ENCODE peak calls at places on chromosome 14, in seven cellular contexts. D, Z, Y, R, H, E and S are unnamed samples.
A peak's percentile ranks its signal among the peaks of the same experiment; 100 is the strongest.

GRCh38 chr14:69312608-69313007 is 52.6 kb downstream of the GALNT16 start:
- DNase-seq in D (no peak), Z (no peak), Y (no peak), R (no peak), H (no peak), E (no peak), S (no peak)

GRCh38 chr14:55798400-55798799 is 218.4 kb downstream of the KTN1 start:
- DNase-seq in D (no peak), Z (no peak), Y (no peak), R (no peak), H (no peak), E (no peak), S (no peak)

GRCh38 chr14:76870146-76870545 is 43.9 kb downstream of the LRRC74A start:
- DNase-seq in D (peak; percentile 77), Z (no peak), Y (no peak), R (no peak), H (no peak), E (no peak), S (no peak)

GRCh38 chr14:24851837-24852236 is 198.1 kb downstream of the STXBP6 start:
- DNase-seq in D (no peak), Z (peak; percentile 63), Y (peak; percentile 52), R (no peak), H (no peak), E (no peak), S (no peak)

GRCh38 chr14:64201296-64201695 is 92.9 kb downstream of the ESR2 start:
- DNase-seq in D (no peak), Z (no peak), Y (no peak), R (no peak), H (no peak), E (no peak), S (no peak)

GRCh38 chr14:102527255-102528232 is 18.0 kb upstream of the ANKRD9 start:
- DNase-seq in D (no peak), Z (peak; percentile 49), Y (no peak), R (no peak), H (no peak), E (no peak), S (no peak)

GRCh38 chr14:61568572-61569011 is 126.7 kb upstream of the HIF1A start:
- DNase-seq in D (no peak), Z (no peak), Y (no peak), R (peak; percentile 70), H (peak; percentile 60), E (peak; percentile 41), S (peak; percentile 51)

GRCh38 chr14:94021416-94022157 is 4.6 kb upstream of the OTUB2 start:
- DNase-seq in D (no peak), Z (no peak), Y (no peak), R (no peak), H (no peak), E (peak; percentile 28), S (no peak)

GRCh38 chr14:103020271-103020910 is 37.0 kb downstream of the CDC42BPB start:
- DNase-seq in D (no peak), Z (no peak), Y (no peak), R (no peak), H (no peak), E (no peak), S (no peak)

GRCh38 chr14:72607386-72608125 is 286.3 kb downstream of the DPF3 start:
- DNase-seq in D (no peak), Z (peak; percentile 44), Y (peak; percentile 47), R (no peak), H (no peak), E (no peak), S (no peak)

GRCh38 chr14:73723799-73724621 is 9.8 kb upstream of the PNMA1 start:
- DNase-seq in D (peak; percentile 45), Z (peak; percentile 98), Y (peak; percentile 99), R (no peak), H (no peak), E (no peak), S (no peak)

GRCh38 chr14:50677527-50678063 is 9.5 kb upstream of the SAV1 start:
- DNase-seq in D (no peak), Z (peak; percentile 79), Y (peak; percentile 70), R (no peak), H (no peak), E (no peak), S (no peak)

GRCh38 chr14:105097797-105098127 is 32.5 kb upstream of the GPR132 start:
- DNase-seq in D (no peak), Z (no peak), Y (no peak), R (no peak), H (no peak), E (no peak), S (no peak)

GRCh38 chr14:24816011-24816928 is 182.3 kb upstream of the GZMB start:
- DNase-seq in D (no peak), Z (peak; percentile 33), Y (peak; percentile 17), R (no peak), H (no peak), E (no peak), S (no peak)

GRCh38 chr14:76862546-76863282 is 36.5 kb downstream of the LRRC74A start:
- DNase-seq in D (no peak), Z (no peak), Y (no peak), R (no peak), H (no peak), E (no peak), S (no peak)

GRCh38 chr14:53190938-53191337 is 37.8 kb upstream of the DDHD1 start:
- DNase-seq in D (no peak), Z (peak; percentile 12), Y (peak; percentile 62), R (no peak), H (no peak), E (peak; percentile 77), S (no peak)

GRCh38 chr14:73489481-73490175 is 1.1 kb upstream of the RIOX1 start:
- DNase-seq in D (no peak), Z (peak; percentile 58), Y (no peak), R (no peak), H (no peak), E (no peak), S (no peak)

GRCh38 chr14:45201908-45202307 is 51.1 kb downstream of the MIS18BP1 start:
- DNase-seq in D (peak; percentile 3), Z (peak; percentile 22), Y (peak; percentile 36), R (no peak), H (no peak), E (peak; percentile 5), S (peak; percentile 33)

GRCh38 chr14:91869556-91869955 is 2.2 kb upstream of the TC2N start:
- DNase-seq in D (no peak), Z (no peak), Y (peak; percentile 62), R (no peak), H (no peak), E (no peak), S (no peak)

GRCh38 chr14:103023881-103024473 is 33.4 kb downstream of the CDC42BPB start:
- DNase-seq in D (peak; percentile 61), Z (peak; percentile 58), Y (peak; percentile 72), R (no peak), H (peak; percentile 58), E (no peak), S (no peak)

GRCh38 chr14:69398818-69399210 is 322 bp downstream of the SLC39A9 start:
- DNase-seq in D (no peak), Z (no peak), Y (no peak), R (no peak), H (no peak), E (no peak), S (no peak)

GRCh38 chr14:23183479-23183878 is at the start of gene SLC7A8:
- DNase-seq in D (no peak), Z (peak; percentile 54), Y (no peak), R (no peak), H (peak; percentile 47), E (peak; percentile 16), S (no peak)

GRCh38 chr14:102374264-102374663 is 11.5 kb downstream of the TECPR2 start:
- DNase-seq in D (no peak), Z (no peak), Y (no peak), R (no peak), H (no peak), E (no peak), S (no peak)

GRCh38 chr14:57871487-57872080 is 5.7 kb upstream of the SLC35F4 start:
- DNase-seq in D (peak; percentile 28), Z (peak; percentile 73), Y (peak; percentile 53), R (no peak), H (peak; percentile 14), E (no peak), S (no peak)

GRCh38 chr14:35814371-35815005 is 5.4 kb upstream of the RALGAPA1 start:
- DNase-seq in D (peak; percentile 51), Z (peak; percentile 61), Y (peak; percentile 41), R (peak; percentile 85), H (no peak), E (peak; percentile 87), S (peak; percentile 41)

GRCh38 chr14:92586001-92586947 is 72.7 kb downstream of the RIN3 start:
- DNase-seq in D (no peak), Z (peak; percentile 78), Y (peak; percentile 97), R (peak; percentile 78), H (peak; percentile 23), E (peak; percentile 37), S (peak; percentile 80)

GRCh38 chr14:104442611-104443390 is 136.8 kb upstream of the C14orf180 start:
- DNase-seq in D (peak; percentile 37), Z (no peak), Y (no peak), R (no peak), H (no peak), E (peak; percentile 2), S (no peak)

GRCh38 chr14:90487031-90487430 is 90.2 kb downstream of the CALM1 start:
- DNase-seq in D (peak; percentile 82), Z (peak; percentile 14), Y (no peak), R (no peak), H (no peak), E (no peak), S (no peak)

GRCh38 chr14:39107624-39108023 is 4.6 kb upstream of the SEC23A start:
- DNase-seq in D (peak; percentile 35), Z (peak; percentile 53), Y (peak; percentile 61), R (no peak), H (peak; percentile 43), E (no peak), S (no peak)

GRCh38 chr14:79476552-79476951 is 734.8 kb downstream of the DIO2 start:
- DNase-seq in D (no peak), Z (no peak), Y (no peak), R (no peak), H (no peak), E (no peak), S (no peak)

GRCh38 chr14:87133073-87133815 is 859.7 kb downstream of the GALC start:
- DNase-seq in D (no peak), Z (peak; percentile 98), Y (peak; percentile 48), R (no peak), H (no peak), E (no peak), S (no peak)

GRCh38 chr14:56159066-56159465 is 40.9 kb downstream of the PELI2 start:
- DNase-seq in D (no peak), Z (peak; percentile 23), Y (no peak), R (no peak), H (no peak), E (no peak), S (no peak)

GRCh38 chr14:65336191-65336591 is 76.3 kb upstream of the FUT8 start:
- DNase-seq in D (no peak), Z (peak; percentile 73), Y (peak; percentile 76), R (peak; percentile 61), H (no peak), E (peak; percentile 59), S (no peak)

GRCh38 chr14:61051046-61051445 is 70.0 kb downstream of the SLC38A6 start:
- DNase-seq in D (no peak), Z (peak; percentile 13), Y (no peak), R (no peak), H (no peak), E (no peak), S (no peak)

GRCh38 chr14:85596562-85596961 is 66.6 kb downstream of the FLRT2 start:
- DNase-seq in D (no peak), Z (no peak), Y (no peak), R (no peak), H (no peak), E (no peak), S (no peak)

GRCh38 chr14:92877757-92878431 is 45.1 kb upstream of the CHGA start:
- DNase-seq in D (no peak), Z (no peak), Y (no peak), R (no peak), H (no peak), E (no peak), S (no peak)

GRCh38 chr14:89139404-89140247 is 277.4 kb downstream of the FOXN3 start:
- DNase-seq in D (no peak), Z (no peak), Y (no peak), R (no peak), H (no peak), E (no peak), S (no peak)